ENCODE peak calls at places on chromosomes 7 and 10, in seven cellular contexts. S is Calu3, W is dorsolateral prefrontal cortex, N is mesothelial cell of epicardium, I is fibroblast of pulmonary artery, T is hepatocyte, K is endothelial cell. J is an unnamed sample.

GRCh38 chr7:102111063-102111757 is 175.5 kb upstream of the SH2B2 start:
- DNase-seq in I (peak), T (no peak), W (peak), K (no peak), N (no peak), S (no peak), J (no peak)

GRCh38 chr7:122350701-122351100 is 46.2 kb upstream of the FEZF1 start:
- DNase-seq in W (no peak), I (no peak), K (no peak), S (no peak), N (no peak), T (no peak), J (no peak)

GRCh38 chr10:37975407-37975991 is 948 bp downstream of the ZNF25 start:
- DNase-seq in T (no peak), W (no peak), I (no peak), S (no peak), K (no peak), N (no peak), J (no peak)

GRCh38 chr10:102611514-102612095 is 32.7 kb upstream of the TRIM8 start:
- DNase-seq in N (no peak), K (no peak), T (no peak), S (no peak), I (no peak), W (no peak), J (no peak)

GRCh38 chr7:40714338-40715052 is 579.7 kb downstream of the SUGCT start:
- DNase-seq in I (no peak), T (no peak), W (no peak), S (no peak), N (no peak), K (no peak), J (no peak)

GRCh38 chr7:64807731-64808365 is 13.6 kb downstream of the ZNF138 start:
- DNase-seq in T (no peak), I (no peak), N (no peak), K (no peak), S (no peak), W (no peak), J (no peak)

GRCh38 chr10:78416031-78416800 is 382.6 kb downstream of the RPS24 start:
- DNase-seq in I (peak), T (no peak), N (no peak), W (no peak), K (no peak), S (no peak), J (no peak)

GRCh38 chr10:112938808-112939482 is 11.1 kb upstream of the TCF7L2 start:
- DNase-seq in S (no peak), K (no peak), T (peak), W (no peak), I (no peak), N (no peak), J (no peak)

GRCh38 chr10:29356931-29357330 is 68.1 kb downstream of the LYZL1 start:
- DNase-seq in N (no peak), W (no peak), K (no peak), S (no peak), T (no peak), I (no peak), J (no peak)

GRCh38 chr10:132555648-132556575 is 18.3 kb downstream of the INPP5A start:
- DNase-seq in S (no peak), I (no peak), W (no peak), T (no peak), N (peak), K (no peak), J (no peak)

GRCh38 chr7:129356176-129356575 is 78.1 kb upstream of the STRIP2 start:
- DNase-seq in I (no peak), N (no peak), K (no peak), S (no peak), W (no peak), T (no peak), J (no peak)

GRCh38 chr10:28295346-28295745 is 7.5 kb downstream of the MPP7 start:
- DNase-seq in I (no peak), N (no peak), T (no peak), K (no peak), W (no peak), S (no peak), J (no peak)

GRCh38 chr7:18667466-18667865 is 171.9 kb downstream of the HDAC9 start:
- DNase-seq in I (peak), T (peak), W (no peak), K (peak), S (peak), N (no peak), J (no peak)

GRCh38 chr10:114623661-114624294 is 34.3 kb downstream of the ABLIM1 start:
- DNase-seq in S (peak), I (peak), K (no peak), W (no peak), N (no peak), T (no peak), J (no peak)

GRCh38 chr7:123747620-123748141 is 1.1 kb downstream of the WASL start:
- DNase-seq in I (peak), S (peak), K (peak), T (peak), N (no peak), W (peak), J (peak)

GRCh38 chr7:22351878-22352277 is 5.1 kb downstream of the RAPGEF5 start:
- DNase-seq in S (no peak), T (no peak), W (no peak), I (no peak), N (no peak), K (no peak), J (no peak)

GRCh38 chr10:80686734-80687561 is 149.2 kb downstream of the SH2D4B start:
- DNase-seq in T (no peak), S (no peak), W (no peak), K (no peak), N (no peak), I (no peak), J (no peak)

GRCh38 chr7:30225863-30226361 is 58.5 kb upstream of the ZNRF2 start:
- DNase-seq in S (peak), K (no peak), N (no peak), T (peak), I (peak), W (peak), J (peak)

GRCh38 chr7:94908204-94909022 is 1.0 kb downstream of the PPP1R9A start:
- DNase-seq in T (peak), I (peak), S (peak), W (peak), K (peak), N (peak), J (no peak)

GRCh38 chr10:13594641-13595040 is 7.9 kb downstream of the PRPF18 start:
- DNase-seq in N (no peak), K (no peak), W (no peak), S (no peak), I (no peak), T (no peak), J (no peak)

GRCh38 chr7:155360495-155361362 is 63.1 kb downstream of the INSIG1 start:
- DNase-seq in N (no peak), T (no peak), I (no peak), S (no peak), K (no peak), W (no peak), J (no peak)

GRCh38 chr7:7151285-7151684 is 31.1 kb upstream of the C1GALT1 start:
- DNase-seq in W (no peak), K (no peak), I (peak), N (no peak), T (no peak), S (no peak), J (no peak)

GRCh38 chr10:72171175-72171630 is 44.6 kb upstream of the ANAPC16 start:
- DNase-seq in T (peak), I (peak), S (peak), K (no peak), N (no peak), W (no peak), J (no peak)

GRCh38 chr7:22576941-22577927 is 77.2 kb upstream of the STEAP1B start:
- DNase-seq in T (peak), I (peak), W (no peak), N (no peak), S (peak), K (no peak), J (no peak)

GRCh38 chr7:21028186-21028989 is 241.7 kb upstream of the SP8 start:
- DNase-seq in S (no peak), W (no peak), I (no peak), N (no peak), T (peak), K (no peak), J (no peak)
- TF ChIP-seq CTCF in S (no peak), W (no peak), I (no peak), N (no peak), T (no peak), K (no peak), J (no peak)

GRCh38 chr7:107643407-107643806 is 17.2 kb upstream of the SLC26A4 start:
- DNase-seq in S (no peak), I (peak), T (no peak), K (no peak), N (no peak), W (no peak), J (no peak)
- TF ChIP-seq CTCF in S (no peak), I (peak), T (no peak), K (no peak), N (no peak), W (no peak), J (no peak)

DNA sequence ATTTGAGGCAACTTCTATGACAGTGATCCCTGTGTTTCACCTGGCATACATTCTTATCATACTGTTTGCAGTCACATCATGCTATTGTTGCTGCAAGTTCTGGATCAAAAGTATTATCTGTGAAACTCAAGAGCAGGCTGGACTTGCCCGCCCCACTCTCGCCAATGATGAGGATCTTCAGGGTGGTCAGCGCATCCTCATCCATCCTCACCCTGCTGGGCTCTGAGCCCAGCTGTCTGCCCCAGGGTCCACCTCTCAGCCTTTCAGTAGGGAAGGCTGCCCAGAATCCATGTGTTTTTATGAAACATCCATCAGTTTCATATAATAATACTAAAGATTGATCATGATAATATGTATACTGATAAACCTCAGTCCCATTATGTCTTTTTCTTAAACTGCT is 55.4 kb upstream of the KIF5B start:
- DNase-seq in T (no peak), K (no peak), N (no peak), S (no peak), W (no peak), I (no peak), J (no peak)
- TF ChIP-seq CTCF in T (no peak), K (no peak), N (no peak), S (no peak), W (no peak), I (no peak), J (no peak)

GRCh38 chr10:4633186-4633585 is 192.8 kb upstream of the AKR1E2 start:
- DNase-seq in K (no peak), I (no peak), S (peak), N (no peak), T (peak), W (no peak), J (no peak)
- TF ChIP-seq CTCF in K (no peak), I (no peak), S (no peak), N (no peak), T (no peak), W (no peak), J (no peak)

GRCh38 chr10:84820121-84820520 is 491.7 kb downstream of the CCSER2 start:
- DNase-seq in I (no peak), T (no peak), W (no peak), K (no peak), N (no peak), S (peak), J (no peak)
- TF ChIP-seq CTCF in I (no peak), T (peak), W (peak), K (no peak), N (no peak), S (no peak), J (no peak)

GRCh38 chr7:109842386-109842785 is 1248.5 kb upstream of the LRRN3 start:
- DNase-seq in T (no peak), W (no peak), S (no peak), K (no peak), I (no peak), N (no peak), J (no peak)

GRCh38 chr7:109844362-109844761 is 1246.6 kb upstream of the LRRN3 start:
- DNase-seq in I (peak), W (no peak), N (no peak), K (no peak), S (peak), T (peak), J (peak)
- TF ChIP-seq CTCF in I (peak), W (peak), N (no peak), K (peak), S (peak), T (peak), J (peak)

DNA sequence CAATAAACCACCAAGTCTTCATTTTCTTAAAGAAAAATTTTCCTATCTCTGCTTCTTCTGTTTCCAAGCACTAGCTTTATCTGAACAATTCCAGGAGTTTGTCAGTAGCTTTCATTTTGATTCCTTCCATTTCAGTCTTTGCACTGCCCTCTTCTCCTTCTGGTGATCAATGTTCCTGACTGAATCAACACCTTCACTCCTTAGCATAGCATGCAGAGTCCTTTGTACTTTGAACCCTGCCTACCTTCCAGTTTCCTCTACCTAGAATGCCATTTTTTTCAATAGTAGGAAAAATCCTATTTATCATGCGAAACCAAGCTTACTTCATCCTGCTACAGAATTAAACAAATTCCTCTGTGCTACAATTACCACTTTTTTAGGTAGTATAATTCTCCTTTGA is 1.9 kb upstream of the C10orf88 start:
- DNase-seq in N (no peak), W (no peak), T (peak), S (no peak), K (no peak), I (no peak), J (no peak)
- TF ChIP-seq CTCF in N (no peak), W (no peak), T (no peak), S (no peak), K (no peak), I (no peak), J (no peak)